ENCODE peak calls at places on chromosomes 2 and 18, in ten cellular contexts. One of them, this sample, is unnamed.

GRCh38 chr2:46535360-46535759 is 56.0 kb downstream of the TMEM247 start:
- DNase-seq in HFF-Myc: no peak
- DNase-seq in stimulated activated CD8-positive, alpha-beta memory T cell treated with anti-CD3 and anti-CD28 coated beads, Interleukin-2, amount 100 ng/mL, for 48 hours: no peak
- DNase-seq in right cardiac atrium: no peak
- DNase-seq in AML-193: peak
- DNase-seq in MG63: no peak
- DNase-seq in GM20000: peak
- DNase-seq in brain microvascular endothelial cell: no peak
- DNase-seq in RCC 7860: no peak
- DNase-seq in GM04504: no peak
- DNase-seq in this sample: no peak

GRCh38 chr2:215832791-215833190 is 180.6 kb downstream of the MREG start:
- DNase-seq in RCC 7860: no peak
- DNase-seq in MG63: no peak
- DNase-seq in brain microvascular endothelial cell: no peak
- DNase-seq in HFF-Myc: no peak
- DNase-seq in GM20000: no peak
- DNase-seq in stimulated activated CD8-positive, alpha-beta memory T cell treated with anti-CD3 and anti-CD28 coated beads, Interleukin-2, amount 100 ng/mL, for 48 hours: no peak
- DNase-seq in GM04504: no peak
- DNase-seq in right cardiac atrium: no peak
- DNase-seq in AML-193: no peak
- DNase-seq in this sample: no peak

GRCh38 chr2:226738821-226739507 is 60.7 kb downstream of the IRS1 start:
- DNase-seq in brain microvascular endothelial cell: no peak
- DNase-seq in GM04504: no peak
- DNase-seq in right cardiac atrium: no peak
- DNase-seq in stimulated activated CD8-positive, alpha-beta memory T cell treated with anti-CD3 and anti-CD28 coated beads, Interleukin-2, amount 100 ng/mL, for 48 hours: no peak
- DNase-seq in MG63: no peak
- DNase-seq in AML-193: no peak
- DNase-seq in GM20000: no peak
- DNase-seq in HFF-Myc: no peak
- DNase-seq in RCC 7860: no peak
- DNase-seq in this sample: no peak

GRCh38 chr2:220858101-220858500 is 714.0 kb downstream of the EPHA4 start:
- DNase-seq in right cardiac atrium: no peak
- DNase-seq in stimulated activated CD8-positive, alpha-beta memory T cell treated with anti-CD3 and anti-CD28 coated beads, Interleukin-2, amount 100 ng/mL, for 48 hours: no peak
- DNase-seq in GM04504: no peak
- DNase-seq in brain microvascular endothelial cell: no peak
- DNase-seq in GM20000: no peak
- DNase-seq in MG63: no peak
- DNase-seq in AML-193: no peak
- DNase-seq in RCC 7860: no peak
- DNase-seq in HFF-Myc: no peak
- DNase-seq in this sample: no peak

GRCh38 chr2:169361706-169362345 is 508 bp downstream of the LRP2 start:
- DNase-seq in GM04504: no peak
- DNase-seq in MG63: peak
- DNase-seq in HFF-Myc: no peak
- DNase-seq in RCC 7860: no peak
- DNase-seq in GM20000: peak
- DNase-seq in right cardiac atrium: peak
- DNase-seq in AML-193: no peak
- DNase-seq in brain microvascular endothelial cell: no peak
- DNase-seq in stimulated activated CD8-positive, alpha-beta memory T cell treated with anti-CD3 and anti-CD28 coated beads, Interleukin-2, amount 100 ng/mL, for 48 hours: no peak
- DNase-seq in this sample: no peak

GRCh38 chr2:48600917-48601316 is 16.7 kb upstream of the GTF2A1L start:
- DNase-seq in GM20000: no peak
- DNase-seq in HFF-Myc: no peak
- DNase-seq in RCC 7860: no peak
- DNase-seq in GM04504: peak
- DNase-seq in right cardiac atrium: no peak
- DNase-seq in brain microvascular endothelial cell: peak
- DNase-seq in stimulated activated CD8-positive, alpha-beta memory T cell treated with anti-CD3 and anti-CD28 coated beads, Interleukin-2, amount 100 ng/mL, for 48 hours: no peak
- DNase-seq in MG63: peak
- DNase-seq in AML-193: no peak
- DNase-seq in this sample: no peak

GRCh38 chr2:231144896-231145295 is 20.1 kb upstream of the HTR2B start:
- DNase-seq in stimulated activated CD8-positive, alpha-beta memory T cell treated with anti-CD3 and anti-CD28 coated beads, Interleukin-2, amount 100 ng/mL, for 48 hours: no peak
- DNase-seq in HFF-Myc: no peak
- DNase-seq in brain microvascular endothelial cell: no peak
- DNase-seq in GM04504: no peak
- DNase-seq in GM20000: no peak
- DNase-seq in AML-193: no peak
- DNase-seq in RCC 7860: no peak
- DNase-seq in MG63: no peak
- DNase-seq in right cardiac atrium: no peak
- DNase-seq in this sample: no peak

GRCh38 chr2:99940963-99941362 is 201.4 kb downstream of the AFF3 start:
- DNase-seq in HFF-Myc: no peak
- DNase-seq in GM04504: no peak
- DNase-seq in MG63: peak
- DNase-seq in RCC 7860: peak
- DNase-seq in GM20000: no peak
- DNase-seq in stimulated activated CD8-positive, alpha-beta memory T cell treated with anti-CD3 and anti-CD28 coated beads, Interleukin-2, amount 100 ng/mL, for 48 hours: no peak
- DNase-seq in right cardiac atrium: peak
- DNase-seq in brain microvascular endothelial cell: peak
- DNase-seq in AML-193: no peak
- DNase-seq in this sample: no peak

GRCh38 chr18:27473359-27473758 is 288.3 kb upstream of the CHST9 start:
- DNase-seq in stimulated activated CD8-positive, alpha-beta memory T cell treated with anti-CD3 and anti-CD28 coated beads, Interleukin-2, amount 100 ng/mL, for 48 hours: no peak
- DNase-seq in right cardiac atrium: no peak
- DNase-seq in GM20000: no peak
- DNase-seq in HFF-Myc: no peak
- DNase-seq in AML-193: no peak
- DNase-seq in GM04504: no peak
- DNase-seq in RCC 7860: no peak
- DNase-seq in brain microvascular endothelial cell: no peak
- DNase-seq in MG63: no peak
- DNase-seq in this sample: no peak

GRCh38 chr2:287471-287885 is 413 bp downstream of the ALKAL2 start:
- DNase-seq in right cardiac atrium: peak
- DNase-seq in AML-193: no peak
- DNase-seq in MG63: peak
- DNase-seq in stimulated activated CD8-positive, alpha-beta memory T cell treated with anti-CD3 and anti-CD28 coated beads, Interleukin-2, amount 100 ng/mL, for 48 hours: no peak
- DNase-seq in GM20000: peak
- DNase-seq in brain microvascular endothelial cell: no peak
- DNase-seq in GM04504: no peak
- DNase-seq in HFF-Myc: no peak
- DNase-seq in RCC 7860: no peak
- DNase-seq in this sample: no peak

GRCh38 chr2:28895189-28895893 is 874 bp downstream of the WDR43 start:
- DNase-seq in GM20000: peak
- DNase-seq in MG63: peak
- DNase-seq in right cardiac atrium: peak
- DNase-seq in HFF-Myc: no peak
- DNase-seq in AML-193: peak
- DNase-seq in brain microvascular endothelial cell: peak
- DNase-seq in stimulated activated CD8-positive, alpha-beta memory T cell treated with anti-CD3 and anti-CD28 coated beads, Interleukin-2, amount 100 ng/mL, for 48 hours: peak
- DNase-seq in GM04504: no peak
- DNase-seq in RCC 7860: peak
- DNase-seq in this sample: peak

GRCh38 chr2:105081006-105081701 is 43.3 kb downstream of the MRPS9 start:
- DNase-seq in stimulated activated CD8-positive, alpha-beta memory T cell treated with anti-CD3 and anti-CD28 coated beads, Interleukin-2, amount 100 ng/mL, for 48 hours: no peak
- DNase-seq in MG63: no peak
- DNase-seq in GM04504: no peak
- DNase-seq in AML-193: no peak
- DNase-seq in brain microvascular endothelial cell: peak
- DNase-seq in RCC 7860: no peak
- DNase-seq in HFF-Myc: no peak
- DNase-seq in GM20000: no peak
- DNase-seq in right cardiac atrium: no peak
- DNase-seq in this sample: no peak

This sample was measured in Right ventricle myocardium superior.